ENCODE peak calls at places on chromosome 9, in four cellular contexts. F is nucleus accumbens, S is GM23248, V is hippocampal formation. G is an unnamed sample.

GRCh38 chr9:27437652-27438373 is 86.3 kb upstream of the IFNK start:
- DNase-seq in V (no peak), F (no peak), S (peak), G (no peak)

GRCh38 chr9:93680445-93681315 is 104.3 kb downstream of the PHF2 start:
- DNase-seq in V (no peak), S (no peak), F (no peak), G (no peak)

GRCh38 chr9:136329211-136329627 is 1.9 kb downstream of the GPSM1 start:
- DNase-seq in S (peak), F (no peak), V (no peak), G (no peak)

GRCh38 chr9:125462766-125463384 is 201.2 kb downstream of the GAPVD1 start:
- DNase-seq in S (no peak), V (no peak), F (no peak), G (no peak)

GRCh38 chr9:89661956-89662717 is 57.3 kb downstream of the GADD45G start:
- DNase-seq in S (peak), F (peak), V (peak), G (peak)

GRCh38 chr9:88722753-88723152 is 187.8 kb downstream of the NXNL2 start:
- DNase-seq in V (no peak), S (no peak), F (no peak), G (no peak)

GRCh38 chr9:133119039-133119438 is 2.0 kb downstream of the RALGDS start:
- DNase-seq in S (peak), F (peak), V (peak), G (peak)

GRCh38 chr9:134641173-134641985 is at the start of gene COL5A1:
- DNase-seq in S (peak), F (peak), V (peak), G (peak)

GRCh38 chr9:24614070-24614469 is 68.4 kb upstream of the IZUMO3 start:
- DNase-seq in V (no peak), S (no peak), F (no peak), G (no peak)

GRCh38 chr9:112867275-112867991 is 23.2 kb downstream of the SLC46A2 start:
- DNase-seq in V (no peak), F (no peak), S (peak), G (no peak)

GRCh38 chr9:19948021-19948420 is 159.2 kb upstream of the SLC24A2 start:
- DNase-seq in F (no peak), V (no peak), S (no peak), G (no peak)

GRCh38 chr9:17906204-17906840 is 327.5 kb downstream of the SH3GL2 start:
- DNase-seq in F (no peak), V (no peak), S (peak), G (no peak)

GRCh38 chr9:38371495-38371894 is 21.0 kb upstream of the ALDH1B1 start:
- DNase-seq in F (no peak), S (peak), V (no peak), G (no peak)

GRCh38 chr9:113899205-113899604 is 23.1 kb downstream of the ZNF618 start:
- DNase-seq in V (no peak), S (no peak), F (no peak), G (no peak)

GRCh38 chr9:122944960-122945888 is 4.4 kb downstream of the RABGAP1 start:
- DNase-seq in S (no peak), V (no peak), F (no peak), G (no peak)

GRCh38 chr9:114174876-114175771 is 19.8 kb downstream of the COL27A1 start:
- DNase-seq in V (no peak), F (peak), S (peak), G (peak)

G was measured in caudate nucleus.